ENCODE peak calls at places on chromosomes 2 and 18, in four cellular contexts. One of them, this sample, is unnamed.

GRCh38 chr2:86193901-86194567 is 1.2 kb downstream of the IMMT start:
- DNase-seq in SK-N-SH: no peak
- DNase-seq in K562: no peak
- DNase-seq in GM12878: no peak
- DNase-seq in this sample: no peak

GRCh38 chr18:9782073-9782857 is 74.2 kb downstream of the RAB31 start:
- DNase-seq in SK-N-SH: no peak
- DNase-seq in K562: no peak
- DNase-seq in GM12878: no peak
- DNase-seq in this sample: no peak

GRCh38 chr2:18156421-18156820 is 278.0 kb downstream of the KCNS3 start:
- DNase-seq in SK-N-SH: no peak
- DNase-seq in K562: no peak
- DNase-seq in GM12878: no peak
- DNase-seq in this sample: no peak

GRCh38 chr2:206176886-206177285 is 17.2 kb downstream of the EEF1B2 start:
- DNase-seq in SK-N-SH: no peak
- DNase-seq in K562: no peak
- DNase-seq in GM12878: no peak
- DNase-seq in this sample: no peak

GRCh38 chr18:13608791-13609552 is 117.4 kb downstream of the FAM210A start:
- DNase-seq in SK-N-SH: no peak
- DNase-seq in K562: no peak
- DNase-seq in GM12878: no peak
- DNase-seq in this sample: no peak

GRCh38 chr2:207805566-207806226 is 36.0 kb upstream of the FZD5 start:
- DNase-seq in SK-N-SH: no peak
- DNase-seq in K562: no peak
- DNase-seq in GM12878: no peak
- DNase-seq in this sample: no peak

GRCh38 chr2:120949027-120949956 is 213.6 kb downstream of the GLI2 start:
- DNase-seq in SK-N-SH: peak
- DNase-seq in K562: peak
- DNase-seq in GM12878: no peak
- DNase-seq in this sample: no peak

GRCh38 chr18:45359275-45360009 is 255.8 kb upstream of the SLC14A2 start:
- DNase-seq in SK-N-SH: peak
- DNase-seq in K562: no peak
- DNase-seq in GM12878: no peak
- DNase-seq in this sample: no peak

GRCh38 chr18:22813648-22814328 is 119.3 kb upstream of the RBBP8 start:
- DNase-seq in SK-N-SH: peak
- DNase-seq in K562: peak
- DNase-seq in GM12878: no peak
- DNase-seq in this sample: no peak

GRCh38 chr2:156648522-156648921 is 212.3 kb downstream of the GPD2 start:
- DNase-seq in SK-N-SH: no peak
- DNase-seq in K562: no peak
- DNase-seq in GM12878: no peak
- DNase-seq in this sample: no peak

GRCh38 chr2:109128466-109129355 is at the start of gene SH3RF3:
- DNase-seq in SK-N-SH: peak
- DNase-seq in K562: no peak
- DNase-seq in GM12878: no peak
- DNase-seq in this sample: peak

GRCh38 chr2:98871506-98871905 is 64.5 kb downstream of the CRACDL start:
- DNase-seq in SK-N-SH: no peak
- DNase-seq in K562: no peak
- DNase-seq in GM12878: no peak
- DNase-seq in this sample: no peak

GRCh38 chr2:180050246-180050645 is 43.1 kb upstream of the CWC22 start:
- DNase-seq in SK-N-SH: no peak
- DNase-seq in K562: no peak
- DNase-seq in GM12878: no peak
- DNase-seq in this sample: no peak

GRCh38 chr2:122960727-122961641 is 1064.1 kb upstream of the CNTNAP5 start:
- DNase-seq in SK-N-SH: no peak
- DNase-seq in K562: no peak
- DNase-seq in GM12878: no peak
- DNase-seq in this sample: no peak

GRCh38 chr2:48148841-48149240 is 242.5 kb upstream of the FBXO11 start:
- DNase-seq in SK-N-SH: peak
- DNase-seq in K562: peak
- DNase-seq in GM12878: no peak
- DNase-seq in this sample: no peak

GRCh38 chr2:183868707-183869106 is 729.6 kb upstream of the ZNF804A start:
- DNase-seq in SK-N-SH: no peak
- DNase-seq in K562: no peak
- DNase-seq in GM12878: no peak
- DNase-seq in this sample: no peak

GRCh38 chr2:71551631-71551915 is 98.2 kb downstream of the DYSF start:
- DNase-seq in SK-N-SH: no peak
- DNase-seq in K562: no peak
- DNase-seq in GM12878: no peak
- DNase-seq in this sample: no peak

GRCh38 chr2:23788100-23788499 is 138.8 kb downstream of the ATAD2B start:
- DNase-seq in SK-N-SH: no peak
- DNase-seq in K562: no peak
- DNase-seq in GM12878: peak
- DNase-seq in this sample: no peak

GRCh38 chr2:218256612-218257350 is 4.0 kb upstream of the GPBAR1 start:
- DNase-seq in SK-N-SH: no peak
- DNase-seq in K562: no peak
- DNase-seq in GM12878: no peak
- DNase-seq in this sample: no peak

GRCh38 chr2:144431384-144431783 is 88.5 kb downstream of the ZEB2 start:
- DNase-seq in SK-N-SH: no peak
- DNase-seq in K562: no peak
- DNase-seq in GM12878: no peak
- DNase-seq in this sample: no peak

GRCh38 chr18:64710105-64710861 is 561.4 kb upstream of the LINC00305 start:
- DNase-seq in SK-N-SH: no peak
- DNase-seq in K562: no peak
- DNase-seq in GM12878: no peak
- DNase-seq in this sample: no peak

GRCh38 chr18:73666772-73667171 is 480.9 kb downstream of the FBXO15 start:
- DNase-seq in SK-N-SH: no peak
- DNase-seq in K562: no peak
- DNase-seq in GM12878: no peak
- DNase-seq in this sample: no peak

GRCh38 chr18:73668051-73668450 is 479.6 kb downstream of the FBXO15 start:
- DNase-seq in SK-N-SH: no peak
- DNase-seq in K562: no peak
- DNase-seq in GM12878: no peak
- DNase-seq in this sample: no peak

GRCh38 chr18:73670046-73670445 is 477.6 kb downstream of the FBXO15 start:
- DNase-seq in SK-N-SH: no peak
- DNase-seq in K562: no peak
- DNase-seq in GM12878: no peak
- DNase-seq in this sample: no peak

GRCh38 chr18:73670536-73670935 is 477.1 kb downstream of the FBXO15 start:
- DNase-seq in SK-N-SH: no peak
- DNase-seq in K562: no peak
- DNase-seq in GM12878: no peak
- DNase-seq in this sample: no peak

GRCh38 chr18:73669299-73669698 is 478.3 kb downstream of the FBXO15 start:
- DNase-seq in SK-N-SH: no peak
- DNase-seq in K562: no peak
- DNase-seq in GM12878: no peak
- DNase-seq in this sample: no peak
- TF ChIP-seq USF1 in SK-N-SH: no peak
- TF ChIP-seq USF1 in K562: no peak
- TF ChIP-seq USF1 in GM12878: no peak
- TF ChIP-seq USF1 in this sample: no peak

GRCh38 chr2:231364961-231365810 is 30.3 kb upstream of the B3GNT7 start:
- DNase-seq in SK-N-SH: peak
- DNase-seq in K562: peak
- DNase-seq in GM12878: no peak
- DNase-seq in this sample: no peak
- TF ChIP-seq USF1 in SK-N-SH: peak
- TF ChIP-seq USF1 in K562: peak
- TF ChIP-seq USF1 in GM12878: no peak
- TF ChIP-seq USF1 in this sample: no peak

DNA sequence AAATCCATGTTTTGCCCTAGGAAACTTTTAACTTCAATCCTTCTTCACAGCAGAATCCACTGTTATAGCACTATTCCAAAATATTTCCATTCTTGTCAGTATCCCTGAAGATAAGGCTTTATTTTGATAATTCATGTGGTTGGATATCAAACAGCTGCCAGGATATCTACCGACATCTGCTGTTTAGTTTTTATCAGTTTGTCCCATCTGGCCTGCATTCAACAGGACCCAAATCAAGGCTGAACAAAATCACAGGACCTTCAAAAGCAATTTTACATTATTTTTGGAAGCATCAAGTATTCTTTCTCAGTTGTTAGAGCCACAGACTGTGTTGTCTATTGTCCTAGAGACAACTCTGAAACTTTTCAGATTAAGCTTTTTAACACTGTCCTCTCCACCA is 429.0 kb upstream of the PIK3C3 start:
- DNase-seq in SK-N-SH: no peak
- DNase-seq in K562: no peak
- DNase-seq in GM12878: no peak
- DNase-seq in this sample: no peak
- TF ChIP-seq USF1 in SK-N-SH: no peak
- TF ChIP-seq USF1 in K562: no peak
- TF ChIP-seq USF1 in GM12878: no peak
- TF ChIP-seq USF1 in this sample: no peak

GRCh38 chr2:240983996-240984498 is 14.4 kb upstream of the SNED1 start:
- DNase-seq in SK-N-SH: no peak
- DNase-seq in K562: no peak
- DNase-seq in GM12878: no peak
- DNase-seq in this sample: peak
- TF ChIP-seq USF1 in SK-N-SH: no peak
- TF ChIP-seq USF1 in K562: no peak
- TF ChIP-seq USF1 in GM12878: no peak
- TF ChIP-seq USF1 in this sample: no peak

GRCh38 chr2:191693151-191693550 is 15.2 kb downstream of the NABP1 start:
- DNase-seq in SK-N-SH: no peak
- DNase-seq in K562: no peak
- DNase-seq in GM12878: no peak
- DNase-seq in this sample: no peak
- TF ChIP-seq USF1 in SK-N-SH: no peak
- TF ChIP-seq USF1 in K562: no peak
- TF ChIP-seq USF1 in GM12878: no peak
- TF ChIP-seq USF1 in this sample: no peak

GRCh38 chr2:25078171-25079049 is 36.5 kb downstream of the EFR3B start:
- DNase-seq in SK-N-SH: no peak
- DNase-seq in K562: no peak
- DNase-seq in GM12878: no peak
- DNase-seq in this sample: no peak
- TF ChIP-seq USF1 in SK-N-SH: no peak
- TF ChIP-seq USF1 in K562: no peak
- TF ChIP-seq USF1 in GM12878: no peak
- TF ChIP-seq USF1 in this sample: no peak

GRCh38 chr2:203469554-203469953 is 65.5 kb downstream of the RAPH1 start:
- DNase-seq in SK-N-SH: no peak
- DNase-seq in K562: no peak
- DNase-seq in GM12878: no peak
- DNase-seq in this sample: no peak
- TF ChIP-seq USF1 in SK-N-SH: no peak
- TF ChIP-seq USF1 in K562: no peak
- TF ChIP-seq USF1 in GM12878: no peak
- TF ChIP-seq USF1 in this sample: no peak

GRCh38 chr2:65663831-65664407 is 231.5 kb upstream of the SPRED2 start:
- DNase-seq in SK-N-SH: no peak
- DNase-seq in K562: no peak
- DNase-seq in GM12878: no peak
- DNase-seq in this sample: no peak
- TF ChIP-seq USF1 in SK-N-SH: no peak
- TF ChIP-seq USF1 in K562: no peak
- TF ChIP-seq USF1 in GM12878: no peak
- TF ChIP-seq USF1 in this sample: no peak